ENCODE peak calls at places on chromosomes 6 and 20, in five cellular contexts. S is keratinocyte, X is thoracic aorta, Z is cardiac muscle cell, M is endodermal cell. V is an unnamed sample.

GRCh38 chr6:55636406-55637102 is 57.6 kb upstream of the HMGCLL1 start:
- DNase-seq in Z (peak; percentile 3), M (no peak), S (no peak), X (no peak), V (no peak)

GRCh38 chr6:27388293-27389197 is at the start of gene ZNF391:
- DNase-seq in M (peak; percentile 95), X (peak; percentile 20), Z (peak; percentile 90), S (peak; percentile 19), V (peak; percentile 62)

GRCh38 chr20:14522595-14522994 is 185.2 kb upstream of the FLRT3 start:
- DNase-seq in X (no peak), Z (no peak), S (peak; percentile 60), M (no peak), V (no peak)

GRCh38 chr6:155399062-155399746 is 56.4 kb downstream of the NOX3 start:
- DNase-seq in X (no peak), M (no peak), Z (no peak), S (no peak), V (no peak)

GRCh38 chr20:57612916-57613315 is 7.3 kb downstream of the ZBP1 start:
- DNase-seq in Z (no peak), X (no peak), S (no peak), M (peak; percentile 17), V (no peak)

GRCh38 chr6:12298017-12298958 is 8.1 kb downstream of the EDN1 start:
- DNase-seq in M (no peak), Z (no peak), X (no peak), S (no peak), V (no peak)

GRCh38 chr6:63573140-63573898 is 1.0 kb downstream of the LOC128125822 start:
- DNase-seq in M (peak; percentile 96), X (peak; percentile 11), S (no peak), Z (peak; percentile 74), V (peak; percentile 46)

GRCh38 chr20:20568604-20569205 is 143.7 kb downstream of the RALGAPA2 start:
- DNase-seq in X (no peak), M (peak; percentile 51), Z (peak; percentile 63), S (no peak), V (peak; percentile 28)

GRCh38 chr6:31087494-31088089 is 24.8 kb downstream of the C6orf15 start:
- DNase-seq in M (peak; percentile 94), S (no peak), X (peak; percentile 62), Z (peak; percentile 92), V (peak; percentile 90)

GRCh38 chr6:12490904-12491571 is 200.9 kb downstream of the EDN1 start:
- DNase-seq in X (peak; percentile 42), S (no peak), M (no peak), Z (peak; percentile 92), V (no peak)

GRCh38 chr6:108896111-108896661 is 48.0 kb downstream of the ARMC2 start:
- DNase-seq in S (no peak), M (no peak), Z (peak; percentile 94), X (no peak), V (no peak)

GRCh38 chr6:148467926-148468325 is 125.3 kb downstream of the SASH1 start:
- DNase-seq in X (no peak), Z (no peak), M (no peak), S (no peak), V (no peak)

GRCh38 chr6:35474129-35474977 is 6.2 kb downstream of the RPL10A start:
- DNase-seq in Z (no peak), M (peak; percentile 75), X (no peak), S (no peak), V (no peak)

GRCh38 chr20:50569864-50570836 is 60.0 kb downstream of the PTPN1 start:
- DNase-seq in X (no peak), M (peak; percentile 78), S (no peak), Z (peak; percentile 51), V (no peak)

GRCh38 chr6:81998432-81998831 is 246.0 kb upstream of the TENT5A start:
- DNase-seq in S (no peak), X (no peak), M (no peak), Z (peak; percentile 54), V (no peak)

GRCh38 chr6:30002871-30003270 is 58.2 kb upstream of the POLR1H start:
- DNase-seq in X (no peak), S (no peak), Z (peak; percentile 41), M (no peak), V (no peak)

GRCh38 chr6:39941138-39941537 is 6.9 kb upstream of the MOCS1 start:
- DNase-seq in Z (no peak), X (no peak), S (no peak), M (no peak), V (no peak)

GRCh38 chr6:133368664-133369063 is 127.5 kb downstream of the EYA4 start:
- DNase-seq in X (no peak), S (no peak), Z (no peak), M (no peak), V (no peak)

GRCh38 chr6:95142661-95143060 is 434.7 kb upstream of the MANEA start:
- DNase-seq in Z (no peak), X (no peak), S (no peak), M (no peak), V (no peak)

GRCh38 chr6:27209659-27210269 is 37.7 kb upstream of the PRSS16 start:
- DNase-seq in Z (no peak), M (no peak), X (no peak), S (no peak), V (no peak)

GRCh38 chr6:128432394-128432793 is 88.0 kb downstream of the PTPRK start:
- DNase-seq in S (no peak), M (no peak), Z (peak; percentile 43), X (no peak), V (no peak)

GRCh38 chr6:46903175-46903574 is 18.6 kb downstream of the ADGRF5 start:
- DNase-seq in M (peak; percentile 61), X (no peak), S (no peak), Z (no peak), V (no peak)

GRCh38 chr6:44152533-44152932 is 6.1 kb upstream of the CAPN11 start:
- DNase-seq in M (no peak), X (no peak), S (no peak), Z (no peak), V (no peak)

GRCh38 chr6:44150317-44150917 is 8.2 kb upstream of the CAPN11 start:
- DNase-seq in X (no peak), Z (no peak), S (no peak), M (no peak), V (no peak)

GRCh38 chr6:44154067-44154466 is 4.6 kb upstream of the CAPN11 start:
- DNase-seq in S (no peak), M (no peak), X (no peak), Z (no peak), V (no peak)

GRCh38 chr6:44151348-44152108 is 7.1 kb upstream of the CAPN11 start:
- DNase-seq in Z (peak; percentile 78), X (no peak), S (no peak), M (peak; percentile 94), V (peak; percentile 83)

DNA sequence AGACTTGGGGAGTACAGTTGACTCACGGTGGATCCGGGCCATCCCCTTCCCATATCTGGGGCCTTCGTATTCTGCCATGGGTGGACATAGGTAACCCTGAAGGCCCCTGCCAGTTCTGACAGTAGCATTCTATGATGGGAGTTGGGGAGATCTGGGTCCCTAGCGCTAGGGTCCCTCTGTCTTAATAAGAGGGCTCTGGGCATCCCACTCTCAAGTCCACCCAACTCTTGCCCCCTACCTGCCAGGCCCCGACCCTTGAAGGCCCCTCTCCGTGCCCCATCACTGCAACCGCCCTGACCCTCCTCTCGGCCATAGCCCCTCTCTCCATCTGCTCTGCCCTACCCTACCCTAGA is 6.5 kb upstream of the CAPN11 start:
- DNase-seq in X (no peak), Z (no peak), S (no peak), M (no peak), V (no peak)
- TF ChIP-seq CTCF in X (peak; percentile 32), Z (no peak), S (no peak), M (no peak), V (peak; percentile 17)

DNA sequence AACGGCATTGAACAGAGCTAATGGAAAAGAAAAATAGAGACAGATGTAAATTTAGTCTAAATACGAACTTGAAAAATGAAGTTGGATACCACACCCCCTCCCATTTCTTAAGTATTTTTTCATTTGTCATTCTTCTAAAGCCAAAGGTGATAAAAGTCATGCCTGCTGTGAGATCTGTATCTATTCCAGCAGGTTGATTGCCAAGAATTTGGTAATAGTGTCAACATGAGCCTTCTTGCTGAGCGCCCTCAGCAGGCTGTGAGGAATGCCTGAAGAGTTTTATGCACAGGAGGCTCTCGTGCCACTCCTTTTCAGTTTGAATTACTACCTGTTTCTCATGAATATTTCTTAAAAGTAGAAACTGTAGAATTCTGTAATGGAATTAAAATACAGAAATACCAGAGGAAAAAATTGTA is 165.4 kb downstream of the QKI start:
- DNase-seq in S (no peak), X (no peak), M (peak; percentile 63), Z (no peak), V (no peak)
- TF ChIP-seq CTCF in S (peak; percentile 27), X (no peak), M (peak; percentile 53), Z (peak; percentile 7), V (no peak)

DNA sequence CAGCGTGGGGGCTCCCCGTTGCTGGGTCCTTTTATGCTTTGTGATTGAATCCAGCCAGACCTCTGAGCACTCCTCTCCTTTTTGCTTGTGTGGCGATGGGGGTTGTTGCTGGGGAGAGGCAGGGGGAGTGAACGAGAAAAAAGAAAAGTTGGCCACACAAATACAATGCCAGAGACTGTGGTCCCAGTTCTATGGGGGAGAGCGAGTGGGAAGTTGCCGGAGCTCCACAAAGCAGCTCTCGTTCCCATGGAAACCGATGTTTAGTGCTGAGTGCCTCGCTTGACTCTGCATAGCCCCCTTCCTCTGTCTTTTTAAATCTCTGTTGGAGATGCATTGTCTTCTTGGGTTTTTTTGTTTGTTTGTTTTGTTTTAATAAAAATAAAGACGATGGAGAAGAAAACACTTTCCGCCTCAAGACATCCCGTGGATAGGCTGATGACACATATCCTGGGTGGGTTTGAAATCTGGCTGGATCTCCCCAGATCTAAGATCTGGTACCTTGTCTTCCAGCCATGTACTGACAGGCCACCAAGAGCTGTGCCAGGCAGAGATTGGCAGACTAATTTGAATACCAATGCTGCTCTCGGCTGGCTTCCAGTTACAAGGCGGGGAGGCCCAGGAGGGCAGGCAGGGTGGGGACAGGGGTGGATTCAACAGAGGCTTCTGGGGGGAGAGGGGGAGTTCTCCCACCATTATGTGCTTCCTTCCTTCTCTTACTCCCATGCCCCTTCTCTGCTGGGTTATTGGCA is 529.3 kb downstream of the QKI start:
- DNase-seq in M (peak; percentile 84), X (no peak), S (no peak), Z (peak; percentile 47), V (peak; percentile 53)
- TF ChIP-seq CTCF in M (no peak), X (no peak), S (no peak), Z (no peak), V (no peak)

GRCh38 chr6:38400764-38401163 is 239.0 kb downstream of the BTBD9 start:
- DNase-seq in S (no peak), M (no peak), Z (no peak), X (no peak), V (no peak)

GRCh38 chr6:38396209-38396608 is 243.5 kb downstream of the BTBD9 start:
- DNase-seq in S (no peak), M (no peak), X (no peak), Z (no peak), V (no peak)

GRCh38 chr6:38404355-38404754 is 235.4 kb downstream of the BTBD9 start:
- DNase-seq in Z (peak; percentile 17), X (no peak), M (no peak), S (no peak), V (no peak)

GRCh38 chr6:38404900-38405556 is 234.7 kb downstream of the BTBD9 start:
- DNase-seq in Z (peak; percentile 25), S (peak; percentile 80), X (no peak), M (no peak), V (no peak)

DNA sequence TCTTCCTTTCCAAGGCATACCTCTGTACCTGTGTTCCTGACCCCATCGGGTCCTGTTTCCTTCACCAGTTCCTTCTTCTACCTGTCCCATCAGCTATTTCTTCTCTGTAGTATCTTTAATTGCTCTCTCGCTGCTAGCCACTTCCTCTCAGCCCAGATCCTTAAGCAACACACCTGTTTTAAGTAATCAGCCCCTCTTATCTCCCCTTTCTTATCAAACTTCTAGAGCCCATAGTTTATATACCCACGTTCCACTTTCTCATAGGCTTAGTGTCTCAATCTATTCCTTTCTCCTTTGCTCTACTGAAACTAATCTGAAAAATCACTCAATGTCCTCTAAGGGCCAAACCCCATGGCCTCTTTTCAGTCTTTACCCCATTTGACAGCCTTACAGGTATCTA is 239.6 kb downstream of the BTBD9 start:
- DNase-seq in S (no peak), M (no peak), X (no peak), Z (no peak), V (no peak)
- TF ChIP-seq CTCF in S (no peak), M (no peak), X (no peak), Z (no peak), V (no peak)